ENCODE peak calls at places on chromosomes 2 and 18, in eight cellular contexts. D is spleen; G is HFFc6; I is AG09309; W is A549; C is Peyer's patch; U is CD8-positive, alpha-beta T cell; E is H9. V is an unnamed sample.

GRCh38 chr2:75560022-75560767 is 544 bp downstream of the EVA1A start:
- DNase-seq in D (no peak), E (peak), G (no peak), I (no peak), W (peak), U (no peak), C (no peak), V (no peak)

GRCh38 chr2:182447163-182447562 is 20.3 kb upstream of the PDE1A start:
- DNase-seq in G (no peak), C (no peak), D (no peak), W (no peak), U (no peak), E (no peak), I (no peak), V (no peak)

GRCh38 chr2:182977463-182977862 is 60.8 kb downstream of the NCKAP1 start:
- DNase-seq in D (no peak), E (no peak), I (no peak), G (no peak), W (no peak), U (no peak), C (no peak), V (no peak)

GRCh38 chr2:169736902-169737301 is 3.3 kb downstream of the KLHL23 start:
- DNase-seq in U (no peak), W (no peak), E (no peak), I (no peak), G (no peak), D (no peak), C (no peak), V (no peak)

GRCh38 chr2:55761526-55761925 is 67.9 kb upstream of the PNPT1 start:
- DNase-seq in G (peak), D (no peak), W (no peak), U (no peak), C (no peak), E (no peak), I (peak), V (no peak)

GRCh38 chr2:60167089-60167488 is 386.4 kb downstream of the BCL11A start:
- DNase-seq in I (no peak), D (no peak), C (no peak), U (no peak), E (no peak), W (no peak), G (no peak), V (no peak)

GRCh38 chr2:146992057-146992456 is 852.8 kb upstream of the ACVR2A start:
- DNase-seq in C (no peak), I (no peak), E (no peak), U (no peak), W (no peak), D (no peak), G (no peak), V (no peak)

GRCh38 chr2:173713904-173714555 is 251.1 kb downstream of the SP3 start:
- DNase-seq in U (no peak), C (no peak), D (no peak), I (no peak), W (no peak), G (no peak), E (no peak), V (no peak)

GRCh38 chr2:216210711-216211131 is 101.6 kb downstream of the XRCC5 start:
- DNase-seq in W (no peak), U (no peak), C (no peak), E (no peak), I (no peak), G (peak), D (no peak), V (no peak)

GRCh38 chr2:27032495-27033252 is at the start of gene TMEM214:
- DNase-seq in W (peak), G (peak), C (peak), D (peak), E (peak), U (peak), I (no peak), V (peak)
- TF ChIP-seq CTCF in W (no peak), G (no peak), C (no peak), D (no peak), E (peak), U (no peak), I (no peak), V (peak)

GRCh38 chr2:98614024-98614739 is 5.8 kb downstream of the UNC50 start:
- DNase-seq in D (no peak), U (no peak), I (no peak), W (no peak), C (no peak), E (no peak), G (no peak), V (no peak)

GRCh38 chr2:98617149-98617548 is 8.8 kb downstream of the UNC50 start:
- DNase-seq in G (no peak), E (no peak), U (no peak), I (no peak), C (no peak), W (no peak), D (no peak), V (no peak)

DNA sequence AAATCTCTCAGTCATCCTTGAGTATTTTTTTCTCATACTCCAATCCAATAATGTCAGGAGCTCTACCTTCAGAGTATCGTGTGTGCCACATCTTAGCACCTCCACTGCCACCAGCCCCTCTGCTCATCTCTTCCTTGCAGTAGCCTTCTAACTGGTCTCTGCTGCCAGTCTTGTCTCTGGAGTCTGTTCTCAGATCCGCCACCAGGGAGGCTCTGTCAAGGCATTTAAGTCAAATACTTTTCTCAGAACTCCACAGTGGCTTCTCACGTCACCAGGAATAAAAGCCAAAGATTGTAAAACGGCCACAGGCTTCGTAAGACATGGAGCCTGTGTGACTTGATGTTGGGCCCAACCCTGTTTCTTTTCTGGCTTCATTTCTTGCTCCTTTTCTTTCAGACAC is 7.1 kb downstream of the UNC50 start:
- DNase-seq in E (no peak), W (no peak), I (no peak), U (no peak), D (no peak), C (no peak), G (no peak), V (no peak)
- TF ChIP-seq CTCF in E (peak), W (no peak), I (no peak), U (no peak), D (no peak), C (no peak), G (peak), V (peak)

GRCh38 chr2:84527137-84528129 is 11.1 kb downstream of the DNAH6 start:
- DNase-seq in C (no peak), U (no peak), D (no peak), W (no peak), E (no peak), G (no peak), I (no peak), V (no peak)

GRCh38 chr2:84532291-84532690 is 16.0 kb downstream of the DNAH6 start:
- DNase-seq in G (no peak), D (no peak), E (no peak), U (no peak), I (no peak), C (no peak), W (no peak), V (no peak)

GRCh38 chr2:84526562-84526961 is 10.3 kb downstream of the DNAH6 start:
- DNase-seq in W (no peak), C (no peak), U (no peak), I (no peak), G (peak), E (no peak), D (no peak), V (no peak)
- TF ChIP-seq CTCF in W (peak), C (no peak), U (no peak), I (no peak), G (peak), E (no peak), D (no peak), V (peak)

GRCh38 chr18:6875764-6876163 is 146.2 kb downstream of the ARHGAP28 start:
- DNase-seq in G (no peak), E (no peak), W (no peak), I (no peak), D (no peak), C (no peak), U (no peak), V (no peak)

GRCh38 chr18:6873352-6873751 is 143.8 kb downstream of the ARHGAP28 start:
- DNase-seq in C (no peak), U (no peak), I (no peak), E (no peak), G (no peak), W (no peak), D (no peak), V (no peak)

GRCh38 chr18:6876646-6877045 is 147.1 kb downstream of the ARHGAP28 start:
- DNase-seq in G (no peak), W (no peak), C (no peak), E (no peak), I (peak), U (no peak), D (no peak), V (no peak)

GRCh38 chr18:6877288-6877687 is 147.8 kb downstream of the ARHGAP28 start:
- DNase-seq in I (no peak), G (no peak), W (no peak), E (no peak), U (no peak), D (no peak), C (no peak), V (no peak)

DNA sequence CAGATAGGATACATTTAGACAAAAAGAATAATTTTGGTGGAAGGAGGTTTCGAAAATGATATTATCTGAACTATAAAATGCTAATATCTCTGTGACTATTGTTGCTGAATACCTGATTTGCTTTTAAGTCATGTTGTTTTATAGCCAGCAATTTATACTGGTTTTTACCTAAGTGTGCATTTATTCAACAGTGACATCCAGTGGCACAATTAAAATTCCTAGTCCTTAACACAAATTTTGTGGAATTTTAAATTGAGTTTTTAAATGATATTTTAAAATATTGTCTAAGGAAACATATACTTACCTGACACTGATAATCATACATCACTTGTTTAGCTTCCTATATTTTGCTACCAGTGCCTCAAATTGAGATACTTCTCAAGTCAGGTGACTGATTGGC is 144.8 kb downstream of the ARHGAP28 start:
- DNase-seq in U (no peak), D (no peak), I (no peak), G (no peak), C (no peak), E (no peak), W (no peak), V (no peak)
- TF ChIP-seq CTCF in U (no peak), D (no peak), I (no peak), G (peak), C (no peak), E (no peak), W (no peak), V (peak)

DNA sequence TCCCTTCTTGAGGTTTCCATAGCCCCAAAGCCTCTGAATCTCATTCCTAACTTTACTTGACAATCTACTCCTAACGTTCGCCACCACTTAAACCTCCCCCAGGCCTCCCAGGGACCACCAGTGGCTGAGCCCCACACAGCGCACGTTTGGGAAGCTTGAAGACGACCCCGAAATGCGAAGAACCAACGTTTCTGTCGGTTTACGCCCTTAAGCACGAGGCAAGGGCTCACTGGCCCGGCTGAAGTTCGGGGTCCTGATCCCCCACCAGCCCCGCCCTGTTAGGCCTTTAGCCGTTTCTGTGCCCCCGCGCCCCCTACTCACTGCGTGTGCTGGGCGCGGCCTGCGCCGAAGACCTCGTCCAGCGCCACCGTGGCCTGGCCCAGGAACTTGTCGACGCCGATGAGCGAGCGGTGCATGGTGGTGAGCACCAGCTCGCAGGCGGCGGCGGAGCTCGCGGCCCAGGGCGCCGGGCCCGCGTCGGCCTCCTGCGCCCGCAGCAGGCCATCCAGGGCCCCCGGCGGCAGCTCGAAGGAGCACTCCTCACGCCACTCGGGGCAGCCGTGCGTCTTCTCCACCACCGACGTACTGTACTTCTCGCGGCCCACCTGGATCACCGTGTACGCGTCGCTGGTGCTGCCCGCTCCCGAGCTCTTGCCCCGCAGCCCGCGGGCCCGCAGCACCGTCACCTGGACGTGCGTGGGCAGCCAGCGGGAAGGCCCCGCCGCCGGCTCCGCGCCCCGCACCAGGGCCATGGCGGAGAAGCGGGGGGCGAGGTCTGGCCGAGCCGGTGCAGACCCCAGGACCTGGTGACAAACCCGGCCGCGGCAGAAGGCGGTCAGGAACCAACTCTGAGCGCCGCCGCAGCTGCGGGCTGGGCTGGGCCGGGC is 479 bp downstream of the RAB11FIP5 start:
- DNase-seq in G (peak), U (peak), D (peak), E (peak), C (peak), W (no peak), I (no peak), V (no peak)
- TF ChIP-seq CTCF in G (no peak), U (no peak), D (no peak), E (no peak), C (no peak), W (no peak), I (no peak), V (peak)

GRCh38 chr2:189798312-189799029 is 14.2 kb downstream of the PMS1 start:
- DNase-seq in E (no peak), I (peak), G (peak), U (no peak), W (no peak), D (no peak), C (no peak), V (no peak)

GRCh38 chr2:189799531-189799930 is 15.3 kb downstream of the PMS1 start:
- DNase-seq in U (no peak), W (no peak), D (no peak), C (no peak), E (no peak), I (no peak), G (peak), V (no peak)

GRCh38 chr2:189802396-189802912 is 18.2 kb downstream of the PMS1 start:
- DNase-seq in W (no peak), U (no peak), E (no peak), I (no peak), D (no peak), G (no peak), C (no peak), V (no peak)

GRCh38 chr2:189799030-189799331 is 14.7 kb downstream of the PMS1 start:
- DNase-seq in U (no peak), G (no peak), D (no peak), E (no peak), C (no peak), W (no peak), I (no peak), V (no peak)

DNA sequence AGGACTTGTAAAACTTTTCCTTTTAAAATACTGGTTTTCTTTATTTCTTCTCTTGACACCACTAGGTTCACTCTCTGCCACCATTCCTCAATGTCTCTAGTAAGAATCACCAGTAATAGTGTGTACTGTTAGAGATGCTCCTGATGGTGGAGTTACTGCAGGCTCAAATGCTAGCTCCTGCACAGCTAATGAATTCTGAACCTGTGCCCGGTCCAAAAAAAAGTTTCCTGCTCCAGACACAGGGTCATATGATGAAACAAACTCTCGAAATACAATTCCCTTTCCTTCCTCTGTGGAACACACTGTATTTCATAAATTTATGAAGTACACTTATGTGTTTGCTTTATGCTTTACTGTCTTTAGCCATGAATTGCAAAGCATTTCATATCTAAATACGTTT is 19.2 kb downstream of the PMS1 start:
- DNase-seq in G (no peak), C (no peak), D (no peak), U (no peak), I (no peak), W (no peak), E (no peak), V (no peak)
- TF ChIP-seq CTCF in G (no peak), C (no peak), D (no peak), U (no peak), I (no peak), W (no peak), E (no peak), V (no peak)

GRCh38 chr2:25592766-25593292 is 80.5 kb downstream of the DTNB start:
- DNase-seq in W (no peak), I (no peak), C (no peak), E (no peak), G (no peak), D (no peak), U (no peak), V (no peak)

GRCh38 chr2:25596506-25596905 is 76.9 kb downstream of the DTNB start:
- DNase-seq in W (no peak), U (no peak), E (no peak), G (no peak), D (no peak), I (no peak), C (no peak), V (no peak)

GRCh38 chr2:25594991-25595390 is 78.4 kb downstream of the DTNB start:
- DNase-seq in W (no peak), E (no peak), D (no peak), I (no peak), U (no peak), G (no peak), C (no peak), V (no peak)

GRCh38 chr2:25597881-25598280 is 75.5 kb downstream of the DTNB start:
- DNase-seq in D (no peak), C (no peak), G (no peak), U (no peak), W (no peak), I (no peak), E (no peak), V (no peak)

GRCh38 chr2:25595393-25595792 is 78.0 kb downstream of the DTNB start:
- DNase-seq in W (no peak), D (no peak), E (no peak), I (no peak), U (no peak), G (no peak), C (no peak), V (no peak)
- TF ChIP-seq CTCF in W (no peak), D (no peak), E (no peak), I (no peak), U (no peak), G (no peak), C (no peak), V (no peak)

DNA sequence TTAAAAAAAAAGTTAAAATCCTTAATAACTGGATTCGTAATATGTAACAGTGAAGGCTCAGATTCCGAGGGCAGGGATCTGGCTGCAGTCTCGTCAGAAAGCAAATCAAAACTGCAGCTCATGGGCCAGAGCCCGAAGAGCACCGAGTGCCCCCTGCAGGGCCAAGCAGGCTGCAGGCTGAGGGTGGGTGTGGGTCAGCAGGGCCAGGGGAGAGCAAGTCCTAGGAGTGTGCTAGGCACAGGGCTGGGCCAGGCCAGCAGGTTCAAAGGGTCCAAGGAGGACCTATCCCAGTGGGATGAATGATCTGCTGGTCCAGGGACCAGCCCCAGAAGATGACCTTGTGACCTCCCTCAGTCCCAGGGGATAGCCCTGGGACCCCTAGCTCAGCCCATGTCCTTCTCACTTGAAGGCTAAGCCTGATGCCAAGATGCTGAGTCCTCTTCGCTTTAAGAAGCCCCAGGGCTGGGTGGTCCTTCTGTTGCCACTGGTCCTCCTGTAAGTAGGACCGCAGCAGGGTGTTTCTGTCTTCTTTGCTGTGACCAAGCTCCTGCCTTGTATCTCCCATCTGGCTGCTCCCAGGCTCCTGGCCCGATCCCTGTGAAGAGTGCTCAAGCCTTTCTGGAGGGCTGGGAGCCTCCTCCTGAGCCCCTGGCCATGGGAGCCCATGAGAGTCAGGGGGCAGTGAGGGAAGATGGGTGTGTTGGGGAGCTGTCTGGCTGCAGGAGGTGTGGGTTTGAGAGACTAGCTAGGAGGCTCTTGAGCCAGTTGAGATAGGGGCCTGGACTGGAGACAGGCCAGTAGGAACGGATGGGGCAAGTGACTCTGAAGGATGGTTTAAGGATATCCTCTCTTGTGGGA is 150.7 kb downstream of the DYSF start:
- DNase-seq in D (peak), E (peak), U (no peak), W (no peak), G (no peak), C (no peak), I (no peak), V (peak)
- TF ChIP-seq CTCF in D (no peak), E (no peak), U (no peak), W (no peak), G (no peak), C (no peak), I (peak), V (no peak)

GRCh38 chr2:136117909-136118818 is at the start of gene CXCR4:
- DNase-seq in I (no peak), G (no peak), C (peak), D (peak), U (peak), E (peak), W (peak), V (no peak)
- TF ChIP-seq CTCF in I (no peak), G (no peak), C (no peak), D (peak), U (no peak), E (peak), W (no peak), V (peak)